ENCODE peak calls at places on chromosomes 2 and 18, in ten cellular contexts. L, H, Q, S, M, Z, D, B, A and V are unnamed samples.

GRCh38 chr2:106115250-106115649 is 78.9 kb downstream of the UXS1 start:
- DNase-seq in L (peak; percentile 63), D (peak; percentile 66), H (no peak), A (no peak), B (no peak), M (no peak), S (no peak), Z (no peak), Q (no peak), V (no peak)

GRCh38 chr18:69845588-69846506 is 101.8 kb downstream of the CD226 start:
- DNase-seq in M (no peak), H (no peak), B (no peak), Z (no peak), D (peak; percentile 26), Q (no peak), L (no peak), S (no peak), A (no peak), V (peak; percentile 89)

GRCh38 chr2:216344958-216345315 is 27.3 kb downstream of the MARCHF4 start:
- DNase-seq in A (no peak), Q (no peak), S (no peak), B (no peak), L (no peak), H (no peak), D (no peak), Z (no peak), M (no peak), V (no peak)

GRCh38 chr2:220127857-220128256 is 500.4 kb downstream of the SLC4A3 start:
- DNase-seq in H (no peak), B (no peak), S (no peak), L (no peak), D (peak; percentile 74), A (no peak), Z (no peak), M (no peak), Q (no peak), V (no peak)

GRCh38 chr2:61354486-61355197 is 116.2 kb downstream of the USP34 start:
- DNase-seq in H (no peak), B (no peak), A (no peak), L (peak; percentile 53), D (no peak), M (no peak), Z (no peak), Q (no peak), S (no peak), V (no peak)

GRCh38 chr2:12642332-12642731 is 74.4 kb upstream of the TRIB2 start:
- DNase-seq in H (no peak), D (no peak), S (no peak), B (no peak), Z (no peak), Q (no peak), M (no peak), L (no peak), A (no peak), V (no peak)

GRCh38 chr2:37686792-37687595 is 15.6 kb upstream of the CDC42EP3 start:
- DNase-seq in Z (no peak), L (peak; percentile 34), S (no peak), D (no peak), M (no peak), A (no peak), B (no peak), Q (no peak), H (no peak), V (no peak)

GRCh38 chr2:226763320-226763719 is 36.3 kb downstream of the IRS1 start:
- DNase-seq in B (no peak), S (no peak), H (no peak), Q (no peak), A (no peak), Z (no peak), M (no peak), L (no peak), D (no peak), V (no peak)

GRCh38 chr2:215531284-215531683 is 95.4 kb upstream of the FN1 start:
- DNase-seq in A (no peak), M (no peak), L (peak; percentile 88), B (no peak), S (no peak), D (peak; percentile 92), H (no peak), Q (no peak), Z (no peak), V (no peak)

GRCh38 chr2:50831666-50832065 is 200.3 kb downstream of the NRXN1 start:
- DNase-seq in A (no peak), L (no peak), Q (no peak), Z (no peak), D (no peak), B (no peak), H (no peak), M (no peak), S (no peak), V (no peak)

GRCh38 chr2:214193943-214194342 is 216.9 kb upstream of the VWC2L start:
- DNase-seq in Q (no peak), H (no peak), D (no peak), S (no peak), A (no peak), B (no peak), L (peak; percentile 12), M (no peak), Z (no peak), V (no peak)

GRCh38 chr18:48719988-48720654 is 181.3 kb downstream of the CTIF start:
- DNase-seq in Q (no peak), S (no peak), B (no peak), Z (no peak), D (no peak), L (no peak), H (no peak), A (no peak), M (no peak), V (no peak)

GRCh38 chr2:234110219-234110618 is 59.7 kb downstream of the SPP2 start:
- DNase-seq in A (no peak), S (no peak), L (no peak), B (no peak), Z (no peak), D (no peak), Q (no peak), M (no peak), H (no peak), V (no peak)

GRCh38 chr2:202883987-202884675 is 12.6 kb upstream of the ICA1L start:
- DNase-seq in H (no peak), A (no peak), D (no peak), S (no peak), M (no peak), Q (no peak), Z (no peak), B (no peak), L (peak; percentile 45), V (no peak)

GRCh38 chr2:147549054-147549453 is 295.8 kb upstream of the ACVR2A start:
- DNase-seq in M (no peak), Z (no peak), A (no peak), L (no peak), S (no peak), H (no peak), D (no peak), B (no peak), Q (no peak), V (no peak)

GRCh38 chr2:166410828-166411472 is 35.2 kb upstream of the SCN9A start:
- DNase-seq in A (no peak), Z (no peak), D (peak; percentile 60), Q (no peak), M (no peak), B (no peak), H (no peak), S (no peak), L (peak; percentile 90), V (no peak)

GRCh38 chr2:119550346-119550745 is 6.1 kb downstream of the CFAP221 start:
- DNase-seq in Q (no peak), S (no peak), B (no peak), L (no peak), M (no peak), H (no peak), Z (no peak), D (no peak), A (no peak), V (no peak)

GRCh38 chr2:237738255-237738654 is 60.3 kb upstream of the RBM44 start:
- DNase-seq in B (no peak), Z (no peak), A (no peak), M (no peak), S (no peak), D (no peak), L (no peak), H (no peak), Q (no peak), V (no peak)

GRCh38 chr18:48915621-48916425 is 34.9 kb downstream of the SMAD7 start:
- DNase-seq in H (no peak), Q (no peak), D (no peak), B (no peak), L (no peak), M (no peak), A (no peak), Z (no peak), S (no peak), V (no peak)

GRCh38 chr2:66929632-66930385 is 467.3 kb upstream of the ETAA1 start:
- DNase-seq in Q (no peak), M (no peak), S (no peak), L (peak; percentile 92), B (no peak), D (no peak), H (peak; percentile 56), A (no peak), Z (no peak), V (no peak)

GRCh38 chr18:12862467-12862866 is 21.6 kb downstream of the PTPN2 start:
- DNase-seq in M (no peak), S (no peak), A (no peak), Q (no peak), D (no peak), H (no peak), B (no peak), L (no peak), Z (no peak), V (peak; percentile 31)

GRCh38 chr2:12717988-12718661 is 1.4 kb downstream of the TRIB2 start:
- DNase-seq in H (no peak), Q (no peak), M (no peak), D (no peak), S (no peak), B (peak; percentile 25), A (peak; percentile 33), Z (no peak), L (no peak), V (peak; percentile 73)

GRCh38 chr2:634670-635395 is 42.4 kb downstream of the TMEM18 start:
- DNase-seq in L (no peak), B (no peak), H (no peak), S (no peak), A (no peak), Z (no peak), Q (no peak), M (no peak), D (peak; percentile 4), V (no peak)

GRCh38 chr2:22893773-22894517 is 491.0 kb upstream of the KLHL29 start:
- DNase-seq in D (no peak), H (no peak), M (no peak), S (no peak), Q (no peak), Z (no peak), A (no peak), L (no peak), B (no peak), V (no peak)

GRCh38 chr2:103459302-103459701 is 697.5 kb downstream of the TMEM182 start:
- DNase-seq in M (no peak), Z (no peak), S (no peak), Q (no peak), H (no peak), A (no peak), D (no peak), B (no peak), L (no peak), V (peak; percentile 41)

GRCh38 chr2:222448806-222449205 is 24.5 kb downstream of the SGPP2 start:
- DNase-seq in M (no peak), Z (no peak), H (peak; percentile 41), B (no peak), S (no peak), L (peak; percentile 45), A (no peak), D (no peak), Q (no peak), V (no peak)

GRCh38 chr2:64056021-64056420 is 36.8 kb upstream of the VPS54 start:
- DNase-seq in Q (no peak), B (no peak), H (no peak), A (no peak), L (no peak), M (no peak), Z (no peak), S (no peak), D (no peak), V (no peak)